ENCODE peak calls at places on chromosomes 7 and 10, in ten cellular contexts. H is nephron progenitor cell; J is endothelial cell of umbilical vein; Q is neuronal stem cell; K is SK-N-SH; S is progenitor cell of endocrine pancreas; Y is NCI-H774; Z is naive thymus-derived CD4-positive, alpha-beta T cell; W is AG20443; C is NAMALWA. P is an unnamed sample.
A peak's percentile ranks its signal among the peaks of the same experiment; 100 is the strongest.

GRCh38 chr7:80095545-80095944 is 39.1 kb upstream of the GNAI1 start:
- DNase-seq in H (no peak), J (peak; percentile 37), Q (no peak), K (peak; percentile 21), S (no peak), Y (no peak), Z (no peak), W (peak; percentile 28), C (peak; percentile 25), P (no peak)

GRCh38 chr7:140314571-140315480 is 83.5 kb downstream of the SLC37A3 start:
- DNase-seq in H (no peak), J (no peak), Q (no peak), K (no peak), S (no peak), Y (no peak), Z (no peak), W (no peak), C (no peak), P (no peak)

GRCh38 chr10:64573625-64574325 is 1052.6 kb downstream of the REEP3 start:
- DNase-seq in H (no peak), J (no peak), Q (no peak), K (no peak), S (no peak), Y (peak; percentile 8), Z (no peak), W (no peak), C (no peak), P (no peak)

GRCh38 chr7:127900735-127901685 is 130.2 kb downstream of the LRRC4 start:
- DNase-seq in H (no peak), J (no peak), Q (peak; percentile 18), K (no peak), S (no peak), Y (no peak), Z (no peak), W (no peak), C (no peak), P (no peak)

GRCh38 chr10:95505641-95506040 is 55.5 kb downstream of the SORBS1 start:
- DNase-seq in H (no peak), J (no peak), Q (no peak), K (no peak), S (no peak), Y (no peak), Z (no peak), W (no peak), C (no peak), P (no peak)

GRCh38 chr7:12534046-12534445 is 36.5 kb upstream of the SCIN start:
- DNase-seq in H (no peak), J (no peak), Q (no peak), K (no peak), S (no peak), Y (no peak), Z (no peak), W (no peak), C (no peak), P (no peak)

GRCh38 chr7:156780724-156781455 is 112.1 kb downstream of the LMBR1 start:
- DNase-seq in H (no peak), J (no peak), Q (no peak), K (no peak), S (no peak), Y (no peak), Z (no peak), W (no peak), C (peak; percentile 66), P (no peak)

GRCh38 chr7:122136639-122137253 is 7.3 kb downstream of the AASS start:
- DNase-seq in H (no peak), J (no peak), Q (no peak), K (no peak), S (no peak), Y (peak; percentile 8), Z (no peak), W (peak; percentile 18), C (no peak), P (no peak)

GRCh38 chr10:821322-821721 is 110.2 kb downstream of the LARP4B start:
- DNase-seq in H (no peak), J (no peak), Q (no peak), K (no peak), S (no peak), Y (no peak), Z (no peak), W (peak; percentile 46), C (no peak), P (no peak)

P was measured in activated CD8-positive, alpha-beta memory T cell treated with anti-CD3 and anti-CD28 coated beads for 1 hour.